ENCODE peak calls at places on chromosomes 3 and 15, in five cellular contexts. N, B, I, D and Q are unnamed samples.

GRCh38 chr3:137121704-137122314 is 164.0 kb downstream of the IL20RB start:
- DNase-seq in N (peak; percentile 84), B (no peak), I (no peak), D (no peak), Q (no peak)

GRCh38 chr3:142279965-142280590 is 54.7 kb upstream of the GK5 start:
- DNase-seq in I (peak; percentile 54), B (peak; percentile 89), D (peak; percentile 24), N (peak; percentile 86), Q (peak; percentile 71)

GRCh38 chr3:23017800-23018199 is 185.3 kb upstream of the UBE2E2 start:
- DNase-seq in D (no peak), B (no peak), N (no peak), I (no peak), Q (no peak)

GRCh38 chr3:177196473-177197040 is 725 bp downstream of the TBL1XR1 start:
- DNase-seq in D (no peak), I (no peak), N (peak; percentile 73), B (no peak), Q (peak; percentile 71)

GRCh38 chr15:99731336-99732267 is 1.6 kb downstream of the LYSMD4 start:
- DNase-seq in N (peak; percentile 76), B (no peak), D (peak; percentile 23), I (peak; percentile 34), Q (no peak)

GRCh38 chr3:184377374-184377773 is 633 bp downstream of the THPO start:
- DNase-seq in N (no peak), D (no peak), I (no peak), B (no peak), Q (peak; percentile 59)

GRCh38 chr3:135922903-135923250 is 42.7 kb upstream of the PPP2R3A start:
- DNase-seq in D (no peak), I (no peak), N (no peak), B (no peak), Q (no peak)

GRCh38 chr3:45529697-45530096 is 64.9 kb upstream of the LIMD1 start:
- DNase-seq in N (no peak), I (no peak), D (no peak), B (no peak), Q (no peak)

GRCh38 chr15:73265536-73266153 is 103.1 kb downstream of the HCN4 start:
- DNase-seq in B (no peak), N (peak; percentile 87), D (no peak), I (no peak), Q (no peak)

GRCh38 chr3:188946837-188947236 is 224.9 kb upstream of the TPRG1 start:
- DNase-seq in I (no peak), N (no peak), B (peak; percentile 92), D (no peak), Q (no peak)

GRCh38 chr15:99326235-99326634 is 75.0 kb downstream of the LRRC28 start:
- DNase-seq in D (peak; percentile 45), I (peak; percentile 29), B (no peak), N (no peak), Q (no peak)

GRCh38 chr15:96038650-96039049 is 291.9 kb upstream of the NR2F2 start:
- DNase-seq in D (no peak), I (no peak), N (no peak), B (no peak), Q (no peak)

GRCh38 chr3:34382859-34383258 is 584.4 kb downstream of the PDCD6IP start:
- DNase-seq in B (no peak), I (no peak), D (no peak), N (no peak), Q (no peak)

GRCh38 chr3:129837057-129837631 is 56.4 kb downstream of the TMCC1 start:
- DNase-seq in N (peak; percentile 21), D (no peak), B (no peak), I (no peak), Q (no peak)

GRCh38 chr3:184040010-184040409 is 8.5 kb downstream of the HTR3D start:
- DNase-seq in B (no peak), N (peak; percentile 75), I (no peak), D (no peak), Q (no peak)

GRCh38 chr3:98906230-98906629 is 4.7 kb upstream of the DCBLD2 start:
- DNase-seq in I (no peak), N (no peak), B (no peak), D (no peak), Q (no peak)

GRCh38 chr3:141303481-141304223 is 64.7 kb upstream of the ZBTB38 start:
- DNase-seq in D (peak; percentile 38), I (peak; percentile 72), B (no peak), N (peak; percentile 86), Q (no peak)

GRCh38 chr3:71048948-71049347 is 534.6 kb downstream of the FOXP1 start:
- DNase-seq in B (no peak), D (no peak), I (peak; percentile 77), N (no peak), Q (no peak)

GRCh38 chr3:129702934-129703712 is 96.6 kb upstream of the PLXND1 start:
- DNase-seq in N (no peak), I (no peak), D (no peak), B (no peak), Q (no peak)

GRCh38 chr3:44179251-44179650 is 62.4 kb upstream of the TOPAZ1 start:
- DNase-seq in B (no peak), I (no peak), D (no peak), N (no peak), Q (no peak)

GRCh38 chr3:155747867-155748266 is 3.0 kb upstream of the PLCH1 start:
- DNase-seq in B (no peak), I (no peak), N (no peak), D (no peak), Q (no peak)

GRCh38 chr15:31062965-31063355 is 38.6 kb downstream of the TRPM1 start:
- DNase-seq in N (no peak), I (no peak), B (no peak), D (no peak), Q (no peak)

GRCh38 chr3:98454929-98455328 is 8.1 kb upstream of the OR5K1 start:
- DNase-seq in B (no peak), N (no peak), I (no peak), D (no peak), Q (no peak)

GRCh38 chr3:186609247-186609868 is 3.5 kb upstream of the AHSG start:
- DNase-seq in B (no peak), I (no peak), D (no peak), N (peak; percentile 18), Q (no peak)
- TF ChIP-seq CTCF in B (no peak), I (no peak), D (no peak), N (peak; percentile 54), Q (no peak)

DNA sequence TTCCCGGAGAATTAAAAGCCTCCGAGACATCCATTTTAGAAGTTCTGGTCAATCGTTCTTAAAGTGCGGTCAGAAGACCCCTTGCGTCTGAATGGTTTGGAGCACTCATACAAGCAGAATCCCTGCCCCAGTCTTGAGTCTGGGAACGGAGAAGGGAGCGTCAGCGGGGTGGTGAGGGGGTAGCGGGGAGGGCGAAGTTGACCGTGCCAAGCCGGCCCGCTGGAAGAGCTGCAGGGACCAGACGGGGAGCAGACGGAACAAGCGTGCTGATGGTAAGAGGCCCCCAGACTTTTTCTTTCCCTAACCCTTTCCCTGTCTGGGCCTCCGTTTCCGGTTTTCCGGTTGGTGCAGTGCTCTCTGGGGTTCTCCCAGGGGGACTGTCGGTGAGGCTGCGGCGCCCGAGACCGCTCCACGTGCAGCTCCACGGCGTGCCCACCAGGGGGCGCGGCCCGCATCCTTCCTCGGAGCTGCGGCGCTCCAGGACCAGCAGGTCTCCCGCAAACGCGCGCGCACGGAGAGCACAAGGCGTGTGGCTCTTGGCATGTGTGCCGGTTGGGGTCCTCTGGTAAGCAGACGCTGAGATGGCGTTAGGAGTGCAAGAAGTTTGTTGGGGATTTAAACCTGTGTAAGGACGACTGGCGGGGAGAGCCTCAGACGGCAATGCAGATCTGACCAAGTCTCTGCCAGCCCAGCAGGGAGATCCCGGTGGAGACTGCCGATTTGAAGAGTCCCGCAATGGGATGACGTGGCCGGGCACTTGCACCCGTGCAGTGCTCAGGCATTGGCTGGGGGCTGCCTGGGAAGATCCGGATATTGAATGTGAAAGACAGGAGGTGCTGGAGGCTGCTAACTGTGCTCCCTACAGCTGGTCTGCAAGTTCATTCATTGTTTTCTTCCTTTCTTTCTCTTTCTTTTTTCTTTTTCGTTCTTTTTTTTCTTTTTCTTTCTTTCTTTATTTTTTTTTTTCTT is 19.2 kb upstream of the CORO2B start:
- DNase-seq in D (peak; percentile 65), I (peak; percentile 47), B (peak; percentile 89), N (peak; percentile 94), Q (peak; percentile 87)
- H3K4me3 ChIP-seq in D (peak overlapping the region; percentile 42), I (peak overlapping the region; percentile 15), B (peak overlapping the region; percentile 52), N (peak overlapping the region; percentile 90), Q (peak overlapping the region; percentile 34)

GRCh38 chr3:157248590-157249425 is 88.9 kb upstream of the CCNL1 start:
- DNase-seq in N (no peak), D (no peak), B (no peak), I (no peak), Q (no peak)
- TF ChIP-seq POLR2AphosphoS5 in N (no peak), D (no peak), B (peak; percentile 44), I (peak; percentile 7), Q (peak; percentile 42)

GRCh38 chr3:5017953-5018531 is 38.8 kb downstream of the BHLHE40 start:
- DNase-seq in I (no peak), B (no peak), D (no peak), N (no peak), Q (peak; percentile 83)
- TF ChIP-seq CTCF in I (no peak), B (no peak), D (no peak), N (no peak), Q (no peak)

GRCh38 chr15:56468271-56468912 is 3.5 kb upstream of the MNS1 start:
- DNase-seq in I (no peak), N (no peak), D (no peak), B (no peak), Q (no peak)
- H3K4me3 ChIP-seq in I (no peak overlapping the region), N (no peak overlapping the region), D (peak overlapping the region; percentile 5), B (no peak overlapping the region), Q (no peak overlapping the region)

DNA sequence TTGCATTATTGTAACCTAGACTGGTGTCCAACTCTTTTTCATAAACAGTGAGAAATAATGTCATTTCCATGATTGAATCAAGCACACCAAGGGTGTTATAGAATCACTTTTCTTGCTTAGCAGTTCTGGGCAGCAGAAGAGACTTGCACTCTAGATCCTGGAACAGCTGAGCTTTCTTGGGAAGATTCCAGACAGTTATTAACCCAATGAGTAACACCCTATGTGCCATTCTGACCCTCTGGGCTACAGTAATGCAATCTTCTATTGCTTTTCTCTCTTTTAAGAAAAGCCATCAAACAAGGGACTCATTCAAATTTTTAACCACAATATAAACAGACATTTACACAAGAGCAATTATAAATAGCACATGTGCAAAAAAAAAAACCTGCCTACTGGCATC is 39.3 kb upstream of the USP3 start:
- DNase-seq in D (no peak), I (peak; percentile 30), B (no peak), N (no peak), Q (no peak)
- TF ChIP-seq POLR2AphosphoS5 in D (no peak), I (peak; percentile 56), B (no peak), N (no peak), Q (no peak)